ENCODE peak calls at places on chromosomes 12 and 14, in ten cellular contexts. T is ascending aorta, V is lung, E is SK-N-MC, Y is testis, B is cardiac fibroblast, M is fibroblast of lung, G is astrocyte of the spinal cord, N is adrenal gland, F is AG04449. R is an unnamed sample.

GRCh38 chr12:106584104-106585064 is 1.6 kb downstream of the RFX4 start:
- DNase-seq in T (no peak), V (no peak), E (no peak), Y (no peak), B (no peak), M (no peak), G (no peak), N (no peak), F (no peak), R (no peak)

GRCh38 chr12:78711954-78712353 is 152.6 kb upstream of the SYT1 start:
- DNase-seq in T (no peak), V (no peak), E (no peak), Y (no peak), B (no peak), M (no peak), G (no peak), N (no peak), F (no peak), R (no peak)

GRCh38 chr12:78194448-78194847 is 363.8 kb downstream of the NAV3 start:
- DNase-seq in T (no peak), V (no peak), E (no peak), Y (no peak), B (peak; percentile 97), M (peak; percentile 93), G (peak; percentile 93), N (no peak), F (peak; percentile 90), R (no peak)

GRCh38 chr14:31935406-31935805 is 141.7 kb upstream of the ARHGAP5 start:
- DNase-seq in T (no peak), V (no peak), E (no peak), Y (no peak), B (no peak), M (no peak), G (no peak), N (no peak), F (no peak), R (no peak)

GRCh38 chr14:65297744-65298143 is 114.8 kb upstream of the FUT8 start:
- DNase-seq in T (no peak), V (no peak), E (no peak), Y (no peak), B (no peak), M (no peak), G (no peak), N (no peak), F (no peak), R (no peak)

GRCh38 chr14:98926151-98926550 is 345.8 kb downstream of the BCL11B start:
- DNase-seq in T (no peak), V (no peak), E (no peak), Y (no peak), B (no peak), M (no peak), G (no peak), N (no peak), F (no peak), R (no peak)

GRCh38 chr14:80387563-80387981 is 176.3 kb upstream of the DIO2 start:
- DNase-seq in T (no peak), V (no peak), E (no peak), Y (no peak), B (no peak), M (no peak), G (peak; percentile 53), N (peak; percentile 72), F (no peak), R (no peak)

GRCh38 chr14:50045039-50045711 is 71.2 kb downstream of the VCPKMT start:
- DNase-seq in T (peak; percentile 91), V (peak; percentile 75), E (no peak), Y (peak; percentile 56), B (peak; percentile 77), M (peak; percentile 88), G (peak; percentile 37), N (peak; percentile 94), F (no peak), R (peak; percentile 92)

GRCh38 chr14:104263671-104264358 is 125.4 kb downstream of the KIF26A start:
- DNase-seq in T (peak; percentile 52), V (no peak), E (no peak), Y (no peak), B (no peak), M (no peak), G (no peak), N (peak; percentile 33), F (no peak), R (no peak)

GRCh38 chr14:58238252-58239247 is 6.1 kb upstream of the PSMA3 start:
- DNase-seq in T (no peak), V (no peak), E (no peak), Y (peak; percentile 67), B (peak; percentile 38), M (peak; percentile 29), G (no peak), N (peak; percentile 61), F (no peak), R (peak; percentile 55)

GRCh38 chr12:103965255-103965589 is 450 bp upstream of the TDG start:
- DNase-seq in T (no peak), V (no peak), E (no peak), Y (no peak), B (no peak), M (no peak), G (no peak), N (no peak), F (no peak), R (no peak)

GRCh38 chr12:103966736-103967135 is 1.1 kb downstream of the TDG start:
- DNase-seq in T (no peak), V (no peak), E (no peak), Y (no peak), B (peak; percentile 25), M (no peak), G (peak; percentile 8), N (no peak), F (no peak), R (no peak)

GRCh38 chr12:103962493-103962892 is 3.2 kb upstream of the TDG start:
- DNase-seq in T (no peak), V (no peak), E (no peak), Y (no peak), B (no peak), M (no peak), G (no peak), N (no peak), F (no peak), R (no peak)

GRCh38 chr12:103965590-103966407 is at the start of gene TDG:
- DNase-seq in T (peak; percentile 99), V (peak; percentile 99), E (peak; percentile 94), Y (peak; percentile 98), B (peak; percentile 99), M (peak; percentile 99), G (peak; percentile 99), N (peak; percentile 99), F (peak; percentile 90), R (peak; percentile 99)

GRCh38 chr12:103964805-103965204 is 867 bp upstream of the TDG start:
- DNase-seq in T (no peak), V (no peak), E (no peak), Y (no peak), B (no peak), M (no peak), G (no peak), N (no peak), F (no peak), R (no peak)
- H3K4me3 ChIP-seq in T (peak overlapping the region; percentile 81), V (peak overlapping the region; percentile 92), E (peak overlapping the region; percentile 97), Y (peak overlapping the region; percentile 75), B (peak overlapping the region; percentile 84), M (peak overlapping the region; percentile 86), G (peak overlapping the region; percentile 71), N (peak overlapping the region; percentile 81), F (peak overlapping the region; percentile 98), R (peak overlapping the region; percentile 81)

DNA sequence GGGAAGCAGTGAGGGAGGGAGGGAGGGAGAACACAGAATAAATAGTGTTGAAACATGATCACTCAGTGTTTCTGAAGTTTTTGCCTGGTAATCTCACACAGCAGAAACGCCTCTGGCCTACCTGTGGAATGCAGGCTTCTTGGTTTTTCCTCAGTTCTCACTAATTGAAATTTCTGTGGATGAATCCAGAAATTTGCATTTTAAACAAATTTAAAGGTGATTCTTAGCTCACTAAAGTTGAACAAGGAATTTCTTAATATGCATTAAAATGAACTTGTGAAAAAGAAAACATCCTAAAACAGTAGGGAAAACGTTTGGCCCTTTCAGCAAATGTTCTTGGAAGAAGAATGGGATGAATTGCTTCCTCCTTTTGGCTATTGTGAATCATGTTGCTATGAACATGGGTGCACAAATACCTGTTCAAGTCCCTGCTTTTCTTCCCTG is 1.4 kb downstream of the RNASE9 start:
- DNase-seq in T (no peak), V (no peak), E (no peak), Y (no peak), B (no peak), M (no peak), G (no peak), N (no peak), F (no peak), R (no peak)
- H3K4me3 ChIP-seq in T (no peak overlapping the region), V (no peak overlapping the region), E (no peak overlapping the region), Y (no peak overlapping the region), B (no peak overlapping the region), M (no peak overlapping the region), G (no peak overlapping the region), N (no peak overlapping the region), F (no peak overlapping the region), R (no peak overlapping the region)

DNA sequence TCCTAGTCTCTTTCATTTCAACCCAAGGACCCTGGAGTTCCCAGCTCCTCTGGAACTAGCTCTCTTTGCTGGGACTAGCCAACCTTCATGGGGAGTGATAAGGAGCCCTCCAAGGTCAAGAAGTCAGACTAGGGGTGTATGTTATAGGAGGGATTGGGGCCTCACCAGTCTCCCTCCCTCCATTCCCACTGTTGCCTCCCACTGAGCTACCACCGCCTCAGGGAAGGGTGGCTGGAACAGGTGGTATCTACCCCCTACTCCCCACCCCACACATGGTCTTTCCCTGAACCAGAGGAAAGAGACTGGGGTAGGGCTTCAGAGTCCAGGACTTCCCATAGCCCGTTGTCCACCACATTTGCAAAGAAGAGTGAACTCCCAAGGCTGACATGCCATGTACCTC is 2.4 kb downstream of the ERBB3 start:
- DNase-seq in T (no peak), V (no peak), E (no peak), Y (no peak), B (no peak), M (no peak), G (no peak), N (no peak), F (no peak), R (no peak)
- H3K4me3 ChIP-seq in T (no peak overlapping the region), V (no peak overlapping the region), E (no peak overlapping the region), Y (no peak overlapping the region), B (no peak overlapping the region), M (no peak overlapping the region), G (no peak overlapping the region), N (no peak overlapping the region), F (no peak overlapping the region), R (no peak overlapping the region)

GRCh38 chr12:101700299-101700820 is 2.9 kb downstream of the CHPT1 start:
- DNase-seq in T (no peak), V (no peak), E (no peak), Y (no peak), B (no peak), M (no peak), G (no peak), N (no peak), F (no peak), R (no peak)
- H3K4me3 ChIP-seq in T (peak overlapping the region; percentile 12), V (no peak overlapping the region), E (no peak overlapping the region), Y (no peak overlapping the region), B (no peak overlapping the region), M (no peak overlapping the region), G (no peak overlapping the region), N (no peak overlapping the region), F (no peak overlapping the region), R (peak overlapping the region; percentile 29)

R was measured in right cardiac atrium.